ENCODE peak calls at places on chromosome 16, in four cellular contexts. C, D, J and N are unnamed samples.

GRCh38 chr16:48629016-48629415 is 19.0 kb upstream of the N4BP1 start:
- DNase-seq in C (no peak), D (no peak), J (no peak), N (no peak)

GRCh38 chr16:25155553-25156460 is 44.3 kb downstream of the LCMT1 start:
- DNase-seq in C (no peak), D (peak), J (no peak), N (no peak)

GRCh38 chr16:22373662-22374310 is 633 bp downstream of the CDR2 start:
- DNase-seq in C (peak), D (no peak), J (no peak), N (peak)

GRCh38 chr16:48860341-48860740 is 250.4 kb upstream of the N4BP1 start:
- DNase-seq in C (no peak), D (no peak), J (no peak), N (no peak)

GRCh38 chr16:72468582-72468981 is 296.6 kb upstream of the PMFBP1 start:
- DNase-seq in C (no peak), D (peak), J (no peak), N (no peak)

GRCh38 chr16:397736-398332 is 835 bp downstream of the NME4 start:
- DNase-seq in C (peak), D (peak), J (no peak), N (peak)

GRCh38 chr16:64397945-64398508 is 723.8 kb downstream of the CDH11 start:
- DNase-seq in C (no peak), D (peak), J (no peak), N (no peak)

GRCh38 chr16:20866161-20866772 is 33.9 kb downstream of the DCUN1D3 start:
- DNase-seq in C (peak), D (peak), J (no peak), N (peak)

GRCh38 chr16:28549301-28549899 is 4.3 kb upstream of the SGF29 start:
- DNase-seq in C (no peak), D (peak), J (no peak), N (no peak)

GRCh38 chr16:59067207-59067606 is 333.1 kb upstream of the GOT2 start:
- DNase-seq in C (no peak), D (peak), J (no peak), N (peak)

GRCh38 chr16:28181557-28181914 is 30.2 kb downstream of the XPO6 start:
- DNase-seq in C (no peak), D (peak), J (no peak), N (peak)

GRCh38 chr16:21634216-21634615 is 18.2 kb downstream of the IGSF6 start:
- DNase-seq in C (no peak), D (no peak), J (no peak), N (no peak)

GRCh38 chr16:29148867-29149272 is 164.0 kb downstream of the LAT start:
- DNase-seq in C (no peak), D (no peak), J (no peak), N (no peak)

DNA sequence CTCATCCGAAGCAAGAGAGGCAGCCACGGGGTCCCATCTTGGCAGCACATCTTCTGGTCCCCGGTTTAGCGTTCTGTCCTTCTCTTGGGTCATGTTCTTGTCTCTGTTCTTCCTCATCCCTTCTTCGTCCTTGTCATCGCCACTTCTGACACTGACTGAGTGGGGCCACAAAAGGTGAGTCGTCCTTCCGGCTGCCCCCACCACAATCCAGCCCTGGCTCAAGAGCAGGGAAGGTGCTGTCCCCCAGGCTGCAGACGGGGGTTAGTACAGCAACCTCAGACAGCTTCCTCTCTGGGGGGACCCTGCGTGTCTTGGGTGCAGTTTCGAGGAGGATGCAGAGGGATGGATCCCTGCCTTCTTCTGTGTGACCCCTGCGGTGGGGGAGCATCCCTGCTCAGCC is 21.8 kb downstream of the NAA60 start:
- DNase-seq in C (no peak), D (no peak), J (no peak), N (no peak)
- H3K56ac ChIP-seq in C (no peak), D (no peak), J (no peak), N (no peak)

GRCh38 chr16:81185416-81185815 is 53.1 kb upstream of the BCO1 start:
- DNase-seq in C (no peak), D (no peak), J (no peak), N (no peak)
- H2BK15ac ChIP-seq in C (no peak), D (no peak), J (no peak), N (no peak)

GRCh38 chr16:86355951-86356350 is 154.4 kb upstream of the FOXF1 start:
- DNase-seq in C (no peak), D (no peak), J (no peak), N (peak)

GRCh38 chr16:86353934-86354333 is 156.4 kb upstream of the FOXF1 start:
- DNase-seq in C (no peak), D (no peak), J (no peak), N (no peak)

GRCh38 chr16:86355114-86355513 is 155.2 kb upstream of the FOXF1 start:
- DNase-seq in C (no peak), D (peak), J (no peak), N (no peak)

GRCh38 chr16:86355538-86355937 is 154.8 kb upstream of the FOXF1 start:
- DNase-seq in C (no peak), D (peak), J (no peak), N (no peak)

DNA sequence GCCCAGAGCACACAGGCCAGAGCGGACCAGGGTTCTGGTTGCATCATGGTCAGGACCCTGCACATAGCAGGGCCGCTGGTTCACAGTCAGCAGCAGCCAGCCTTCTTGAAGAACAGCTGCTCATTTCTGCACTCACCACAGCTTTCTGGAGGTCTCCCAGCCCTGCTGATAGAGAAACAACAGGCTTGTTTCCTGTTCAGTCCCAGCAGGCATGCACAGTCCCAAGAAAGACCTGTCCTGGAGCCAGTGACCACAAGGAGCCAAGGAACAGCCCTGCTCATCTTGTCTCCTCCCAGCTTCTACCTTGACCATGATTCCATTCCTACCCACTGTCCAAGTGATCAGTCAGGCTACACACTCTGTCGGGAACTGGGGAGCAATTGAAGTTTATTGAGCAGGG is 155.7 kb upstream of the FOXF1 start:
- DNase-seq in C (no peak), D (peak), J (no peak), N (no peak)
- H3K4ac ChIP-seq in C (no peak), D (peak), J (no peak), N (no peak)

DNA sequence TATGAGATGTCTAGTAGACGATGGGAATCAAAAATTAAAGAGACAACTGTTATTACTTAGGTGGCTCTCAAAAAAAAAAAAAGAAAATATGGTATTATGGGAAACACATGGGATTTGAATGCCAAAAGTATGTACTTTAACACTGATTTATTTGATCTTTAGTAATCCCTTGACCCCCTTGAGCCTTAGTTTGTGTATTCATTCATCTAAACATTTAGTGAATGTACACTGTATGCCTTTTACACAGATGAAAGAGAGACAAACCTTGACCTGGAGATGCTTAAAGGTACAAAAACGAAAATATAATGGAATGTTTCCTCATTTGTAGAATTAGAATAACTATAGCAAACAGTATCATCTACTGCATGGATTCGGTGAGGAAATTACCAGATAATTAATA is 38.6 kb upstream of the NETO2 start:
- DNase-seq in C (no peak), D (no peak), J (no peak), N (no peak)
- H3K56ac ChIP-seq in C (no peak), D (no peak), J (no peak), N (no peak)

GRCh38 chr16:88753600-88753999 is 31.4 kb downstream of the PIEZO1 start:
- DNase-seq in C (no peak), D (no peak), J (no peak), N (no peak)

GRCh38 chr16:88753191-88753590 is 31.8 kb downstream of the PIEZO1 start:
- DNase-seq in C (no peak), D (no peak), J (no peak), N (no peak)

GRCh38 chr16:88754109-88754911 is 30.7 kb downstream of the PIEZO1 start:
- DNase-seq in C (no peak), D (no peak), J (no peak), N (no peak)

GRCh38 chr16:88755745-88756443 is 29.1 kb downstream of the PIEZO1 start:
- DNase-seq in C (no peak), D (no peak), J (no peak), N (no peak)

GRCh38 chr16:88754912-88755744 is 29.9 kb downstream of the PIEZO1 start:
- DNase-seq in C (peak), D (peak), J (no peak), N (no peak)
- H2BK15ac ChIP-seq in C (no peak), D (no peak), J (peak), N (no peak)

GRCh38 chr16:66516172-66516807 is 33.6 kb downstream of the TK2 start:
- DNase-seq in C (no peak), D (no peak), J (no peak), N (no peak)
- H3K4ac ChIP-seq in C (no peak), D (peak), J (no peak), N (no peak)

GRCh38 chr16:50620646-50621451 is 60.3 kb downstream of the SNX20 start:
- DNase-seq in C (no peak), D (no peak), J (no peak), N (no peak)

GRCh38 chr16:50619702-50620491 is 61.2 kb downstream of the SNX20 start:
- DNase-seq in C (no peak), D (no peak), J (no peak), N (no peak)

GRCh38 chr16:50622029-50622428 is 59.1 kb downstream of the SNX20 start:
- DNase-seq in C (no peak), D (no peak), J (no peak), N (no peak)

GRCh38 chr16:50622643-50623369 is 58.3 kb downstream of the SNX20 start:
- DNase-seq in C (no peak), D (no peak), J (no peak), N (no peak)

DNA sequence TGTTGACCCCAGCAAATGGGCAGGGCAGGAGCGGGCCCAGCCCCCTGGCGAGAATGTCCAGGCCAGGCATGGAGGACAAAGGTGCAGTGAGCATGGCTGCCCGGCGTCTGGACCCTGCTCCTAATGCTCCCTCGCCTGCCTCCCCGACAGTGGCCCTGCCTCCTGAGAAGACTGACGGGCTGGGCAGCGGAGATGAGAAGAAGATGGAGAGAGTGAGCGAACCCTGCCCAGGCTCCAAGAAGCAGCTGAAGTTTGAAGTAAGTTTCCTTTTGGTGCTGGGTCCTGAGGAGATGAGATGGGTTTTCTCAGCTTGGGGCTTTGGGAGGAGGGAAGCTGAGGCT is 59.7 kb downstream of the SNX20 start:
- DNase-seq in C (no peak), D (no peak), J (no peak), N (no peak)
- H3K56ac ChIP-seq in C (no peak), D (no peak), J (no peak), N (no peak)